ENCODE peak calls at places on chromosomes 16 and 17, in four cellular contexts. One of them, this sample, is unnamed.

GRCh38 chr17:38326996-38327792 is 16.6 kb downstream of the GPR179 start:
- DNase-seq in K562: no peak
- DNase-seq in SK-N-SH: peak; percentile 14
- DNase-seq in GM12878: no peak
- DNase-seq in this sample: no peak

GRCh38 chr16:35733278-35733965 is 2274.0 kb downstream of the TP53TG3F start:
- DNase-seq in SK-N-SH: no peak
- DNase-seq in K562: no peak
- DNase-seq in GM12878: no peak
- DNase-seq in this sample: no peak

GRCh38 chr17:4492762-4493561 is 5.7 kb upstream of the SPNS2 start:
- DNase-seq in SK-N-SH: no peak
- DNase-seq in K562: peak; percentile 73
- DNase-seq in GM12878: no peak
- DNase-seq in this sample: peak; percentile 91

GRCh38 chr17:50689956-50690886 is 17.5 kb downstream of the ANKRD40 start:
- DNase-seq in K562: no peak
- DNase-seq in GM12878: no peak
- DNase-seq in SK-N-SH: peak; percentile 67
- DNase-seq in this sample: no peak

GRCh38 chr16:20918486-20919239 is 18.1 kb downstream of the LYRM1 start:
- DNase-seq in K562: peak; percentile 52
- DNase-seq in SK-N-SH: no peak
- DNase-seq in GM12878: no peak
- DNase-seq in this sample: no peak

GRCh38 chr16:31201511-31202401 is 804 bp downstream of the PYCARD start:
- DNase-seq in SK-N-SH: peak; percentile 50
- DNase-seq in K562: peak; percentile 47
- DNase-seq in GM12878: no peak
- DNase-seq in this sample: peak; percentile 54

GRCh38 chr16:5215911-5216310 is 118.3 kb upstream of the EEF2KMT start:
- DNase-seq in K562: no peak
- DNase-seq in SK-N-SH: peak; percentile 63
- DNase-seq in GM12878: no peak
- DNase-seq in this sample: no peak

GRCh38 chr17:17822189-17822978 is 14.4 kb downstream of the SREBF1 start:
- DNase-seq in K562: no peak
- DNase-seq in GM12878: no peak
- DNase-seq in SK-N-SH: no peak
- DNase-seq in this sample: no peak

GRCh38 chr17:69608808-69609494 is 194.5 kb downstream of the MAP2K6 start:
- DNase-seq in GM12878: no peak
- DNase-seq in K562: no peak
- DNase-seq in SK-N-SH: no peak
- DNase-seq in this sample: no peak

GRCh38 chr17:4485676-4486646 is 12.7 kb upstream of the SPNS2 start:
- DNase-seq in K562: no peak
- DNase-seq in SK-N-SH: peak; percentile 65
- DNase-seq in GM12878: no peak
- DNase-seq in this sample: no peak

GRCh38 chr16:12675852-12676251 is 127.8 kb downstream of the CPPED1 start:
- DNase-seq in GM12878: no peak
- DNase-seq in K562: peak; percentile 33
- DNase-seq in SK-N-SH: no peak
- DNase-seq in this sample: no peak

GRCh38 chr17:16287563-16288027 is 65.7 kb downstream of the CENPV start:
- DNase-seq in GM12878: peak; percentile 80
- DNase-seq in SK-N-SH: no peak
- DNase-seq in K562: no peak
- DNase-seq in this sample: no peak

GRCh38 chr16:29926675-29927522 is 873 bp upstream of the KCTD13 start:
- DNase-seq in GM12878: no peak
- DNase-seq in SK-N-SH: peak; percentile 47
- DNase-seq in K562: no peak
- DNase-seq in this sample: no peak

GRCh38 chr17:21194210-21194609 is 19.8 kb downstream of the TMEM11 start:
- DNase-seq in K562: no peak
- DNase-seq in GM12878: no peak
- DNase-seq in SK-N-SH: peak; percentile 39
- DNase-seq in this sample: no peak

GRCh38 chr17:31308372-31308905 is 5.4 kb downstream of the EVI2B start:
- DNase-seq in GM12878: no peak
- DNase-seq in SK-N-SH: no peak
- DNase-seq in K562: no peak
- DNase-seq in this sample: no peak

GRCh38 chr17:31309525-31309924 is 4.3 kb downstream of the EVI2B start:
- DNase-seq in SK-N-SH: no peak
- DNase-seq in GM12878: peak; percentile 65
- DNase-seq in K562: no peak
- DNase-seq in this sample: no peak

GRCh38 chr17:31310877-31311276 is 3.0 kb downstream of the EVI2B start:
- DNase-seq in K562: no peak
- DNase-seq in GM12878: no peak
- DNase-seq in SK-N-SH: no peak
- DNase-seq in this sample: no peak

GRCh38 chr17:31308935-31309334 is 4.9 kb downstream of the EVI2B start:
- DNase-seq in K562: no peak
- DNase-seq in GM12878: no peak
- DNase-seq in SK-N-SH: no peak
- DNase-seq in this sample: no peak

DNA sequence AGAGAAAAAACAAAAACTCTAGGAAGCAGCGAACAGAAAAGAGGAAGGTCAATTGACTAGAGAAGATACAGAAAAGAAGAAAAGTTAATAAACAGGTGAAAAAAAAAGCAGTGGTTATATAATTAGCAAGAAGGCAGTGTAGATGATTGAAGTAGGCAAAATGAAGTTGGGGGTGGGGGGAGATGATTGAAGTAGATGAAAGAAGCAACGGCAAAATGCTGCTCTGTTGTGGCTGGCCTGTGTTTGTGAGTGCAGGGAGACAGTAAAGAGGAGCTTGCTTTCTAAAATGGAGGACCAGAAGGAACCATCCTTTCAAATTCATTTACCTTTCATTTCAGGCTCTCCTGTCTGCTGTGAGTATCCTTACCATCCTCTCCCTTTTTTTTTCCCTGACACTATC is 3.6 kb downstream of the EVI2B start:
- DNase-seq in K562: no peak
- DNase-seq in GM12878: no peak
- DNase-seq in SK-N-SH: no peak
- DNase-seq in this sample: no peak
- TF ChIP-seq MAX in K562: no peak
- TF ChIP-seq MAX in GM12878: no peak
- TF ChIP-seq MAX in SK-N-SH: no peak
- TF ChIP-seq MAX in this sample: no peak

GRCh38 chr17:78125138-78125913 is 3.2 kb downstream of the TMC6 start:
- DNase-seq in K562: no peak
- DNase-seq in SK-N-SH: no peak
- DNase-seq in GM12878: no peak
- DNase-seq in this sample: no peak
- TF ChIP-seq USF1 in K562: no peak
- TF ChIP-seq USF1 in SK-N-SH: no peak
- TF ChIP-seq USF1 in GM12878: no peak
- TF ChIP-seq USF1 in this sample: no peak

GRCh38 chr17:8979715-8980114 is 14.2 kb upstream of the PIK3R5 start:
- DNase-seq in SK-N-SH: no peak
- DNase-seq in K562: no peak
- DNase-seq in GM12878: no peak
- DNase-seq in this sample: no peak

GRCh38 chr17:8976638-8977037 is 11.1 kb upstream of the PIK3R5 start:
- DNase-seq in K562: no peak
- DNase-seq in SK-N-SH: no peak
- DNase-seq in GM12878: no peak
- DNase-seq in this sample: no peak

GRCh38 chr17:8975091-8975707 is 9.7 kb upstream of the PIK3R5 start:
- DNase-seq in GM12878: no peak
- DNase-seq in SK-N-SH: no peak
- DNase-seq in K562: no peak
- DNase-seq in this sample: no peak
- TF ChIP-seq MAX in GM12878: no peak
- TF ChIP-seq MAX in SK-N-SH: no peak
- TF ChIP-seq MAX in K562: no peak
- TF ChIP-seq MAX in this sample: no peak

GRCh38 chr16:11121083-11121482 is 134.9 kb downstream of the SOCS1 start:
- DNase-seq in GM12878: no peak
- DNase-seq in K562: no peak
- DNase-seq in SK-N-SH: no peak
- DNase-seq in this sample: no peak

GRCh38 chr16:11118479-11118878 is 137.5 kb downstream of the SOCS1 start:
- DNase-seq in SK-N-SH: no peak
- DNase-seq in GM12878: no peak
- DNase-seq in K562: no peak
- DNase-seq in this sample: no peak

GRCh38 chr16:11123666-11124065 is 132.3 kb downstream of the SOCS1 start:
- DNase-seq in SK-N-SH: no peak
- DNase-seq in GM12878: no peak
- DNase-seq in K562: no peak
- DNase-seq in this sample: no peak

GRCh38 chr16:11125936-11126335 is 130.1 kb downstream of the SOCS1 start:
- DNase-seq in K562: no peak
- DNase-seq in GM12878: no peak
- DNase-seq in SK-N-SH: no peak
- DNase-seq in this sample: no peak

GRCh38 chr16:11121909-11122692 is 133.9 kb downstream of the SOCS1 start:
- DNase-seq in K562: no peak
- DNase-seq in SK-N-SH: peak; percentile 67
- DNase-seq in GM12878: no peak
- DNase-seq in this sample: no peak
- TF ChIP-seq USF1 in K562: no peak
- TF ChIP-seq USF1 in SK-N-SH: no peak
- TF ChIP-seq USF1 in GM12878: no peak
- TF ChIP-seq USF1 in this sample: no peak

GRCh38 chr17:34582185-34582900 is 3.0 kb downstream of the TMEM132E start:
- DNase-seq in K562: no peak
- DNase-seq in GM12878: no peak
- DNase-seq in SK-N-SH: peak; percentile 53
- DNase-seq in this sample: peak; percentile 39

GRCh38 chr17:34580685-34581445 is 1.5 kb downstream of the TMEM132E start:
- DNase-seq in K562: peak; percentile 49
- DNase-seq in SK-N-SH: peak; percentile 78
- DNase-seq in GM12878: no peak
- DNase-seq in this sample: peak; percentile 51

GRCh38 chr17:34584805-34585416 is 5.5 kb downstream of the TMEM132E start:
- DNase-seq in K562: peak; percentile 14
- DNase-seq in GM12878: no peak
- DNase-seq in SK-N-SH: peak; percentile 75
- DNase-seq in this sample: no peak

GRCh38 chr17:34581446-34582184 is 2.2 kb downstream of the TMEM132E start:
- DNase-seq in GM12878: no peak
- DNase-seq in SK-N-SH: peak; percentile 70
- DNase-seq in K562: no peak
- DNase-seq in this sample: no peak

DNA sequence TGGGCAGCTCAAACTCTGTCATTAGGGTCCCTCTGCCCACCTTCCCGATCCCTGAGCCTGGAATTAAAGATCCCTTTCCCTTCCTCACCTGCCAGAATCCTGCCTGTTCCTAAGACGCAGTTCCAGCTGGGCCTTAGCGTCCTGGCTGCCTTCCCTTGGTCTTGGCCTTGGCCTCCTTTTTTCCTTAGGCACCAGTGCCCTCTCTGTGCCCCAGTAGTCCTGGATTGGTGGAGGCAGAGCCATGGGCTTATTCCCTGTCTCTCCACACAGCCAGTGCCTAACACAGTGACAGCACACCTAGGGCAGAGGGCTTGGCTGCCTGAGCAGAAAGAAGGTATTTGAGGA is 3.5 kb downstream of the TMEM132E start:
- DNase-seq in SK-N-SH: no peak
- DNase-seq in GM12878: no peak
- DNase-seq in K562: no peak
- DNase-seq in this sample: no peak
- TF ChIP-seq MAX in SK-N-SH: no peak
- TF ChIP-seq MAX in GM12878: no peak
- TF ChIP-seq MAX in K562: no peak
- TF ChIP-seq MAX in this sample: no peak

DNA sequence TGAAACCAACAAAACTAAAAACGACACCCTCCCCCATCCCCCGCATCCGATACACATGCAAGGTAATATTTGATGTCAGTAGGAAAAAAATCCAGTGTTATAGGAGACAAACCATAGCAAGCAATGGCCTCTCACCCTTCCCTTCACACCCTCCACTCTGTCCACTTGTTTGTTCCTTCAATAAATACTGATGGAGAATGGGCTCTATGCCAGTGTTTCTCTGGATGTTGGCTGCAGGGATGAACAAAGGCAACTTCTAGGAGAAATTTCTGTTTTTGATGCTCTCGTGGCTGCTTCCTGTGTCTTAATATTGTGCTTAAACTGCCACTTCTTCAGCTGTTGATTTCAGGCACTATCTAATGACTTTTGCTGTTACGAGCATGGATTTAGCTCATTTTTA is 98.8 kb downstream of the WWOX start:
- DNase-seq in SK-N-SH: no peak
- DNase-seq in GM12878: no peak
- DNase-seq in K562: no peak
- DNase-seq in this sample: no peak
- TF ChIP-seq USF1 in SK-N-SH: no peak
- TF ChIP-seq USF1 in GM12878: no peak
- TF ChIP-seq USF1 in K562: no peak
- TF ChIP-seq USF1 in this sample: no peak